ENCODE peak calls at places on chromosomes 6 and 20, in five cellular contexts. C is transverse colon, K is fibroblast of mammary gland, R is adipocyte, V is cardiac fibroblast. H is an unnamed sample.

GRCh38 chr6:53048431-53049195 is 16.6 kb upstream of the FBXO9 start:
- DNase-seq in C (no peak), K (peak), R (peak), V (peak), H (no peak)

GRCh38 chr6:107658920-107659879 is 164.9 kb downstream of the SCML4 start:
- DNase-seq in C (no peak), K (no peak), R (peak), V (no peak), H (no peak)

GRCh38 chr20:23399568-23400241 is 21.6 kb downstream of the NAPB start:
- DNase-seq in C (no peak), K (peak), R (peak), V (peak), H (no peak)

GRCh38 chr6:157503018-157503747 is 122.2 kb downstream of the ZDHHC14 start:
- DNase-seq in C (no peak), K (no peak), R (no peak), V (no peak), H (no peak)

GRCh38 chr6:109349419-109349987 is 32.8 kb downstream of the CD164 start:
- DNase-seq in C (peak), K (peak), R (peak), V (peak), H (peak)

GRCh38 chr20:33729101-33729500 is 2.7 kb upstream of the ZNF341 start:
- DNase-seq in C (no peak), K (no peak), R (no peak), V (no peak), H (no peak)

GRCh38 chr6:129644567-129645015 is 65.4 kb downstream of the ARHGAP18 start:
- DNase-seq in C (no peak), K (peak), R (peak), V (peak), H (no peak)

GRCh38 chr6:145015739-145016558 is 719.4 kb downstream of the EPM2A start:
- DNase-seq in C (no peak), K (peak), R (peak), V (peak), H (no peak)

GRCh38 chr6:132405143-132405915 is 4.1 kb upstream of the MOXD1 start:
- DNase-seq in C (no peak), K (peak), R (no peak), V (peak), H (no peak)

GRCh38 chr6:48388045-48388444 is 277.0 kb upstream of the PTCHD4 start:
- DNase-seq in C (no peak), K (no peak), R (no peak), V (no peak), H (no peak)

DNA sequence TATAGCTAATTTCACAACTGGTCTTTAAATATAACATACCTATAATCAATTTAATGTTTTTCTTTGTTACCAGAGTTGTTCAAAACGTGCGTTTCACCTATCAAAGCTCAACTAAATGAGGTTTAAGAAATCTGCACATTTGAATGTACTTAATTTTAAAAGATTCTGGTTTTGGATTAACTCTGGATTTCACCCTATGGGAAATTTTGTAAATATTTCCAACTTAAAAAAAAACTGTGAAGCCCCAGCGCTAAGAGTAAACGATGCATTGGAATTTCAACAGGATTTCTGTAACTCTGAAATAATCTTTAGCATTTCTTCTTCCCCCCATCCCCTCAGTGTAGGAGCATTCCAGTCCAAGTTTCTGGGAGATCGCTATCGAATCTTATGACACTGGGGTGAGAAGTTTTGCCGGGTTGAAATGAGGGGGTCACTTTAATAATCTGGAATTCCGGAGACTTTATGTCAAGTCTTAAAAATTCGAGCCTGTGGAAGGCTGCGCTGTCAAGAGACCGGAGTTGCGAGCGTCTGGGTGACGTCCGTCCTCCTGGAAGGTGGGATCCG is 640 bp upstream of the MAP3K4 start:
- DNase-seq in C (no peak), K (no peak), R (no peak), V (no peak), H (no peak)
- H3K4me3 ChIP-seq in C (peak), K (peak), R (peak), V (peak), H (peak)

GRCh38 chr6:125793863-125794262 is 3.1 kb downstream of the NCOA7 start:
- DNase-seq in C (no peak), K (peak), R (peak), V (peak), H (no peak)
- H3K4me3 ChIP-seq in C (no peak), K (peak), R (peak), V (peak), H (no peak)

DNA sequence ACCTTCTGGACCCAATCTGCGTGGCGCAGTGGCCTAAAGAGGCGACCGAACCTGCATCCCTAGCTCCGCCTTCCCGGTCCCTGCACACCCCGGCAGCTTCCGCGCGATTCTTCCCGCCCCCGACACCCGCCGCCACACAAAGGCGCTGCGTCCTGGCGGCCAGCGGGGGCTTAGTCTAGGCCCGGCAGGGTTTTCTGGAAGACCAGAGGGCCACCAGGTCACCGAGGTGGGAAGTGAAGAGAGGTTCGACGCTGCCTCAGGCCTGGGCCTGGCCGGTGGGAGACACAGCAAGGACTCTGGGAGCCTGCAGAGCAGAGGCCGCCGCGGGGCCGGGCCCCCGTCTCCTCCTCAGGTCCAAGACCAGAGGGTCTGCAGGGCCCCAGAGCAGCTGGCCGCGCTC is 154.9 kb downstream of the OR2B2 start:
- DNase-seq in C (peak), K (no peak), R (no peak), V (no peak), H (peak)
- H3K4me3 ChIP-seq in C (peak), K (peak), R (peak), V (peak), H (no peak)

GRCh38 chr20:32442630-32443029 is 84.5 kb downstream of the ASXL1 start:
- DNase-seq in C (no peak), K (no peak), R (no peak), V (no peak), H (no peak)
- H3K4me3 ChIP-seq in C (no peak), K (no peak), R (no peak), V (no peak), H (no peak)

GRCh38 chr6:31180500-31180899 is 10.0 kb upstream of the POU5F1 start:
- DNase-seq in C (no peak), K (peak), R (no peak), V (peak), H (peak)
- H3K4me3 ChIP-seq in C (peak), K (peak), R (peak), V (peak), H (no peak)

DNA sequence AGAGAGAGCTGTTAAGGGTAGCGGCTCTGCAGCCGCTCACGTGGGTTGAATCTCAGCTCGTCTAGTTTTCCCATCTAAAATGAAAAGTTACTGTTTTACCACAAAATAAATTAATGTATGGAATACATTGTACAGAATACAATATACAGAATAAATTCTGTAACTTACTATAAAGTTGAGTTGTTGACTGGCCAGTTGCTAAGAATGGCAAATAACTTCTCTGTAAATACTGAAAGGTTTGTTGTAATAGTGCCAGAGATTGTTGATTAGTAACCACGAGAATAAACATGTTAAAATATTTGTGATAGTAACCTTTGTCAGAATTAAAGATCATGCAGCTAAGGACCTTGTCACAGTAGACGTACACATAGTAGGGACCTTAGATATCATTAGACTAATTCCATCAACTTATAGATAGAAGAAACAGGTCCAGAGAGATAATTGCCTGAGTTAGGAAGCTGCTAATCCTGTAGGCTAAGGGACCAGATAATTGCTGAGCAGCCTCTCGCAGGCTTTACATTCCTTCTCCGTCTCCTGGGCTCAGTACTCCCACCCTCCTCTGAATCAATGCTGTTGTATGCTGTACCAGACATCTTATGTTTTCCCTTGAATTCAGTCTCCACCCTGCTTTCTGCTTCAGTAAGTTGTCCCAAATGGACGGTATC is 556 bp upstream of the NRM start:
- DNase-seq in C (no peak), K (no peak), R (peak), V (no peak), H (no peak)
- H3K4me3 ChIP-seq in C (peak), K (peak), R (peak), V (peak), H (no peak)

DNA sequence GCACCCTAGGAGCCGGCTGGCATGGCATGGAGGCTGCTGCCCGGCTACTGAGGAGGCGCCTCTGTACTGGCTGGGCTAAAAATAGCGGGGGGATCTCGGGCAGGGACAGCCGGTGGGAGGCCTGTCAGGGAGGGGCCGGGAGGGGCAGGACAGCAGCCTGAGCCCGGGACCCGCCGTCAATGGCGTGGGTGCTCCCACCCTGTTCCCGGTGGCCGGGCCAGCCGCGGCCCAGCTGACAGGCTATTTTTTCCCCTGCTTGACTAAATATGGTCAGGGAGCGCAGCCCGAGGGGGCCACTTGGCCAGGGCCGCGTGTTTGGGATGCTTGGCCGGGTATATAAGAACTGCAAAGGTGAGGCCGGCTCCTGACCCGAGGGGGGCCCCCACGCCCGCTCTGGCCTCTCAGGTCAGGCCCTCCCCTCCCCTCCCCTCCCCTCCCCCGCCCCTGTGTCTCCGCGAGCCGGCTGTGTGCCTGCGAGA is 74.3 kb upstream of the GATA5 start:
- DNase-seq in C (no peak), K (no peak), R (no peak), V (no peak), H (peak)
- H3K4me3 ChIP-seq in C (peak), K (no peak), R (no peak), V (no peak), H (no peak)

GRCh38 chr6:111624391-111625098 is 18.9 kb upstream of the TRAF3IP2 start:
- DNase-seq in C (no peak), K (no peak), R (peak), V (peak), H (no peak)
- H3K4me3 ChIP-seq in C (no peak), K (no peak), R (no peak), V (no peak), H (no peak)

H was measured in thyroid gland.